ENCODE peak calls at places on chromosome 21, in four cellular contexts. Y, F, W and Z are unnamed samples.

GRCh38 chr21:25362375-25363267 is 244.7 kb downstream of the MRPL39 start:
- DNase-seq in Y (no peak), F (no peak), W (no peak), Z (no peak)

GRCh38 chr21:34801519-34802132 is 132.8 kb downstream of the CLIC6 start:
- DNase-seq in Y (peak), F (peak), W (no peak), Z (peak)

GRCh38 chr21:35511298-35512162 is 462.4 kb upstream of the RUNX1 start:
- DNase-seq in Y (no peak), F (no peak), W (no peak), Z (no peak)

GRCh38 chr21:27564684-27565280 is 597.9 kb upstream of the ADAMTS5 start:
- DNase-seq in Y (no peak), F (peak), W (no peak), Z (peak)

GRCh38 chr21:41847066-41847804 is 31.9 kb downstream of the PRDM15 start:
- DNase-seq in Y (peak), F (peak), W (no peak), Z (no peak)

GRCh38 chr21:42439284-42440186 is 35.8 kb downstream of the UBASH3A start:
- DNase-seq in Y (no peak), F (no peak), W (no peak), Z (no peak)

GRCh38 chr21:41431788-41432548 is 5.9 kb downstream of the MX1 start:
- DNase-seq in Y (no peak), F (no peak), W (no peak), Z (no peak)

GRCh38 chr21:34995979-34996303 is 53.2 kb downstream of the RUNX1 start:
- DNase-seq in Y (no peak), F (no peak), W (no peak), Z (no peak)

GRCh38 chr21:39313042-39313456 is 383 bp downstream of the BRWD1 start:
- DNase-seq in Y (peak), F (peak), W (no peak), Z (no peak)

GRCh38 chr21:15031790-15032357 is 32.9 kb downstream of the NRIP1 start:
- DNase-seq in Y (no peak), F (no peak), W (no peak), Z (no peak)

GRCh38 chr21:20276954-20277353 is 721.3 kb upstream of the NCAM2 start:
- DNase-seq in Y (no peak), F (peak), W (no peak), Z (no peak)

GRCh38 chr21:35417762-35418161 is 368.7 kb upstream of the RUNX1 start:
- DNase-seq in Y (no peak), F (no peak), W (no peak), Z (no peak)

GRCh38 chr21:41825216-41825615 is 53.9 kb downstream of the PRDM15 start:
- DNase-seq in Y (no peak), F (no peak), W (no peak), Z (no peak)

GRCh38 chr21:15233611-15234010 is 168.8 kb upstream of the NRIP1 start:
- DNase-seq in Y (no peak), F (no peak), W (no peak), Z (no peak)

GRCh38 chr21:39204134-39204533 is 20.9 kb upstream of the PSMG1 start:
- DNase-seq in Y (no peak), F (no peak), W (no peak), Z (no peak)

GRCh38 chr21:38179504-38179900 is 77.3 kb upstream of the KCNJ15 start:
- DNase-seq in Y (no peak), F (no peak), W (no peak), Z (no peak)

DNA sequence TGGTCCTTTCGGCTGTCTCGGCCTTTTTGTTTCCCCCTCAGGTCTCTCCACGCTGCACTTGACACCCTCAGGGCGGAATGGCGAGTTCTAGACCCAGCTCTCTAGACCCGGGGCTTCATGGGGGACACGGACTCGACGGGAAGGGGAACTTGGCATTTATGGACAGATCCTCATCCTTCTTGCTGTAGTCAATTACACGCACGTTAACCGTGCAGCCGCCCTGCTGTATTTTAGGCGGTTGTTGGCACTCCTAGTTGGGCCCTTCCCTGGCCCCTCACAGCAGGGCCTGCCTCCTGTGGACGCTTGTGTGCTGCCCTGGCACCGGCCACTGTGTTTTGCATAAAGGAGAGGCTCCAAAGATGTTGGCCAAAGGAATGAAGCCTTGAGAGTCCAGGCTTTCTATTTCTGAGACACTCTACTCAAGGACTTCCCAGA is 558 bp upstream of the BTG3 start:
- DNase-seq in Y (no peak), F (no peak), W (no peak), Z (no peak)
- TF ChIP-seq JUNB in Y (no peak), F (no peak), W (no peak), Z (no peak)

GRCh38 chr21:45123440-45123839 is 49.1 kb downstream of the ADARB1 start:
- DNase-seq in Y (no peak), F (no peak), W (peak), Z (no peak)

GRCh38 chr21:45124596-45124995 is 50.2 kb downstream of the ADARB1 start:
- DNase-seq in Y (no peak), F (no peak), W (no peak), Z (no peak)

GRCh38 chr21:45126983-45127382 is 52.6 kb downstream of the ADARB1 start:
- DNase-seq in Y (no peak), F (no peak), W (no peak), Z (no peak)

GRCh38 chr21:45126085-45126687 is 51.8 kb downstream of the ADARB1 start:
- DNase-seq in Y (no peak), F (no peak), W (no peak), Z (no peak)

GRCh38 chr21:45125347-45125746 is 51.0 kb downstream of the ADARB1 start:
- DNase-seq in Y (no peak), F (no peak), W (no peak), Z (no peak)
- TF ChIP-seq JUNB in Y (no peak), F (no peak), W (no peak), Z (no peak)

DNA sequence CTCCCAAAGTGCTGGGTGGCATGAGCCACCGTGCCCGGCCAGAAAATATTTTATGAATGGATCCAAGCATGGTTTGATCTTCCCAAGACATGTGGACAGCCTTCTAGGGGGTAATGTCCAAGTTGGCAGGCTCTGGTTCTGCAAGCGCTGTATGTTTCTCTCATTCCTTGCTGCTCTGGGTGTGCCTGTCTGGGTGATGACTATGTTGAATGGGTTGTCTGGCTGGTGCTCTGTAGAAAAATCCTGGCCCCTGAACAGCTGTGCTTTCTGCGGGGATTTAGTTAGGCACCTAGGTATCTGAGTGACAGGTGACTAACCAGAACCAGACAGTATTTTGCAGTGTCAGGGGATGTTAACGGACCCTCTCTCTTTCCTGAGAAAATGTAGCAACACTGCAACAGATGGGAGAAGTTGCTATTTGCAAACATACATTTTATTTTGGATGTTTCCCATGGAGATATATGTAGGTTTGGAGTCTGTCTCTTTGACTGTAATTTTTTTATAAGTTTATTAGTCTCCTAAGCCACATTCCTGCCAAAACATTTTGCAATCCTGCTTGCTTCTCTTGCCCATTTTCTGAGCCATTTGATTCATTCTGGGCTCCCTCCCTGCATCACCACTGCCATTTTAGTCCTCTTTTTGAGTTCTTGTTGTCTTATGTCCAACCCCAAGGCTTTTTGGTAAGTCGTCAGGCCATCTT is 14.2 kb downstream of the HUNK start:
- DNase-seq in Y (no peak), F (no peak), W (no peak), Z (no peak)
- TF ChIP-seq JUNB in Y (no peak), F (no peak), W (no peak), Z (no peak)

DNA sequence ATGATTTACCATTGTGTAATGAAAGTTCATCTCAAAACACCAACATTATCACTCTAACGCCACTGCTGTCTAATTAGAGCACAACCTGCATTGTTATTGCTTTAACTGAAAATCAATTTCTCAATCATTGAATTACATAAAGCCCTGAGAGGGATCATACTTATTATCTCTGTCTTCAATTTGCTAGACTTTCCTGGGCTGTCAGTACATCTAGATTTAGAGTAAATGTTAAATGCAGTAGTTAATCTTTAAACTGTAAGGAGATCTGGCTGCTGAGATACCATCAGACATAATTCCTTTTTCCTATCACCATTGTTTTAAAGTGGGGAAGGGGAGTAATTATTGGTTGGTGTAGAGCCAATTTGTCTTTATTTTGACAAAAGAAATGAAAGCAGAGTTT is 1995.1 kb downstream of the MRPL39 start:
- DNase-seq in Y (no peak), F (no peak), W (no peak), Z (no peak)
- TF ChIP-seq JUNB in Y (no peak), F (no peak), W (no peak), Z (no peak)